ENCODE peak calls at places on chromosomes 3 and 15, in four cellular contexts. Y is IMR-90, Q is mesendoderm, E is H1. F is an unnamed sample.

GRCh38 chr3:111269782-111270181 is 198.2 kb downstream of the NECTIN3 start:
- DNase-seq in Q (no peak), Y (no peak), E (no peak), F (no peak)

GRCh38 chr3:13451301-13451673 is 28.8 kb upstream of the HDAC11 start:
- DNase-seq in Y (peak), Q (no peak), E (no peak), F (peak)

GRCh38 chr15:67945951-67946700 is 106.3 kb upstream of the RNU6-1 start:
- DNase-seq in Y (peak), E (peak), Q (peak), F (peak)

GRCh38 chr15:62886431-62887071 is 156.0 kb upstream of the TPM1 start:
- DNase-seq in Y (peak), E (no peak), Q (peak), F (peak)

GRCh38 chr3:76552653-76553052 is 487.2 kb upstream of the ROBO2 start:
- DNase-seq in E (no peak), Y (peak), Q (no peak), F (no peak)

GRCh38 chr15:31465083-31465955 is 138.7 kb downstream of the KLF13 start:
- DNase-seq in Y (no peak), Q (no peak), E (no peak), F (peak)

GRCh38 chr3:111862974-111863373 is 3.9 kb downstream of the PHLDB2 start:
- DNase-seq in Q (no peak), Y (no peak), E (no peak), F (no peak)

GRCh38 chr15:46411900-46412299 is 777.1 kb downstream of the SQOR start:
- DNase-seq in Q (no peak), E (no peak), Y (no peak), F (no peak)

GRCh38 chr3:72448375-72448823 is 399.8 kb downstream of the SHQ1 start:
- DNase-seq in Y (no peak), E (no peak), Q (no peak), F (no peak)

GRCh38 chr3:155185623-155186022 is 105.5 kb downstream of the MME start:
- DNase-seq in E (no peak), Y (peak), Q (peak), F (peak)

GRCh38 chr3:38646630-38647029 is 2.9 kb downstream of the SCN5A start:
- DNase-seq in Q (peak), E (no peak), Y (peak), F (peak)

GRCh38 chr15:49627407-49627877 is 6.6 kb downstream of the DTWD1 start:
- DNase-seq in Q (no peak), Y (peak), E (no peak), F (no peak)

GRCh38 chr3:127738192-127738840 is 65.6 kb downstream of the ABTB1 start:
- DNase-seq in E (no peak), Y (peak), Q (peak), F (no peak)

GRCh38 chr3:188659444-188660100 is 505.6 kb downstream of the LPP start:
- DNase-seq in Q (no peak), Y (no peak), E (no peak), F (no peak)

GRCh38 chr15:55394694-55395093 is 13.5 kb downstream of the CCPG1 start:
- DNase-seq in E (no peak), Y (peak), Q (no peak), F (no peak)

GRCh38 chr3:57556459-57557087 is 499 bp downstream of the PDE12 start:
- DNase-seq in Q (no peak), Y (no peak), E (no peak), F (no peak)

GRCh38 chr3:28617821-28618220 is 269.2 kb upstream of the AZI2 start:
- DNase-seq in Y (no peak), E (no peak), Q (no peak), F (no peak)

GRCh38 chr3:157460253-157460652 is 23.6 kb downstream of the PTX3 start:
- DNase-seq in Q (no peak), Y (peak), E (no peak), F (no peak)

GRCh38 chr3:159911011-159911663 is 77.5 kb upstream of the IL12A start:
- DNase-seq in E (no peak), Y (no peak), Q (no peak), F (no peak)

DNA sequence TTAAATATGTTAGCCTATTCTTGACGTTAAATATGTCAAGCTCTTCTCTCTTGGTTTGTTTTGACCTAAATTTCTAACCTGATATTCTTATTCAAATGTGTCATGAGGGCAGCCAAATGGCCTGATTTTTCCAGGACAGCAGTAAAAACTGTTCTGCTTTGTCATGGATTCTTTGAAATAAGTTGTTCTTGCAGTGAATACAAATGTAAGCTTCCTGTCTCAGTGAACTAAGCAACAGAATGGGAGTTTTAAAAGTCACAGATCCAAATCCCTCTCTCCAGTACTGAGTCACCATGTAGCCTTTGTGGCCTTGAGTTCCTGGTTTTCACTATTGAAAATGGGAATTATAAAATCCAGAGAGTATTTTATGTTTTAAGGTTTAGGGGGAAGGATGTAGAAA is 301.8 kb downstream of the NLGN1 start:
- DNase-seq in Y (no peak), Q (no peak), E (no peak), F (no peak)
- H4K5ac ChIP-seq in Y (no peak), Q (no peak), E (no peak), F (no peak)

DNA sequence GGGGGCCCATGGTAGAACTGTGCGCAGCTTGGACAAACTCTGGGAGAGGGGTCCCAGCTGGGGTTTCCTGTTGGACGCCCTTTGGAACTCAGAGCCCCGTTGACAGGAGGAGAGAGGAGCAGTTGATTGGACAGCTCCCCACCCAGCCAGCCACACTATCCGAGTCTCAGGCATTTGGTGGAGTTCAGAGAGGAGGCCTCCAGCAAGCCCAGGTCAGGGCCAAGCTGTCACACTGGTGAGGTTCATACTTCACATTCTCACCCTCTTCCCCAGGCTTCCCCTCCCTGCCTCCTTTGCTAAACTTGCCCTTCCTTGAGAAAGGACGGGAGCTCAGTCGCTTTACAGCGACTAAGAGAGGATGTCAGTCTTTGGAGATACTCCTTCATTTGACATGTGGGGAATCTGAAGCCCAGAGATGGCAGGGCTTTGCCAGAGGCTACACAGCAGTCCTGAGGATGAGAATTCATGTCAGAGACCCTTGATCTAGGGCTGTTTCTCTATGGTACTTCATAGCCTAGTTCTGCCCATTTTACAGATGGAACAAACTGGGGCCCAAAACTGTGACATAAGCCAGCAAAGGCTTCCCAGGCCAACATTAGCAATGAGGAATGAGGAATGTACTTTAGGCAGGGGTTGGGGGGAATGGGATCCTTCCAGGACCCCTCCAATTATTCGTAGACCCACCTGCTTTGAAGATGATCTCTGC is 142.2 kb downstream of the SMAD6 start:
- DNase-seq in E (no peak), Y (no peak), Q (peak), F (no peak)
- H3K4me2 ChIP-seq in E (no peak), Y (no peak), Q (no peak), F (no peak)

GRCh38 chr3:15217841-15218267 is 11.8 kb downstream of the CAPN7 start:
- DNase-seq in E (no peak), Q (no peak), Y (no peak), F (no peak)

GRCh38 chr3:15220056-15220455 is 14.0 kb downstream of the CAPN7 start:
- DNase-seq in Y (no peak), Q (no peak), E (no peak), F (no peak)

GRCh38 chr3:15221574-15222217 is 15.7 kb downstream of the CAPN7 start:
- DNase-seq in E (no peak), Y (no peak), Q (no peak), F (no peak)

GRCh38 chr3:15218689-15219088 is 12.6 kb downstream of the CAPN7 start:
- DNase-seq in E (no peak), Q (no peak), Y (no peak), F (no peak)

DNA sequence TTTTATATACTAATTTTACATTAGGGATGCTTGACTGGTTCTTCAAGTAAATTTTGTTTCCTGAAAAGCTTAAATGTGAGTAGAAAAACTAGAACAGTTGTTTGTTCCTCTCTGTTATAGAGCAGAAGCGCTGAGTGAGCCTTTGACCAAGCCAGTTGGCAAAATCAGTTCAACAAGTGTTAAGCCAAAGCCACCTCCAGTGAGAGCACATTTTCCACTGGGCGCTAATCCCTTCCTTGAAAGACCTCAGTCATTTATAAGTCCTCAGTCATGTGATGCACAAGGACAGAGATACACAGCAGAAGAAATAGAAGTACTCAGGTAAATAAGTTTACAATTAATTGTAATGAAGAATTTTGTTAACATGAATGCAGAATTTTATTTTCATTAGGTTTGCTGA is 14.6 kb downstream of the CAPN7 start:
- DNase-seq in E (no peak), Q (no peak), Y (no peak), F (no peak)
- H4K5ac ChIP-seq in E (no peak), Q (no peak), Y (no peak), F (no peak)

GRCh38 chr3:19931180-19931692 is 2.8 kb downstream of the EFHB start:
- DNase-seq in E (no peak), Q (no peak), Y (no peak), F (no peak)
- H3K4me2 ChIP-seq in E (no peak), Q (no peak), Y (no peak), F (no peak)

GRCh38 chr3:194484614-194485013 is 2.2 kb downstream of the ATP13A3 start:
- DNase-seq in E (no peak), Q (no peak), Y (no peak), F (no peak)

GRCh38 chr3:194481525-194482195 is 5.1 kb downstream of the ATP13A3 start:
- DNase-seq in Q (no peak), Y (no peak), E (no peak), F (no peak)

GRCh38 chr3:194482196-194482593 is 4.6 kb downstream of the ATP13A3 start:
- DNase-seq in E (no peak), Y (no peak), Q (no peak), F (no peak)

GRCh38 chr3:194483850-194484249 is 3.0 kb downstream of the ATP13A3 start:
- DNase-seq in E (no peak), Q (no peak), Y (no peak), F (no peak)

DNA sequence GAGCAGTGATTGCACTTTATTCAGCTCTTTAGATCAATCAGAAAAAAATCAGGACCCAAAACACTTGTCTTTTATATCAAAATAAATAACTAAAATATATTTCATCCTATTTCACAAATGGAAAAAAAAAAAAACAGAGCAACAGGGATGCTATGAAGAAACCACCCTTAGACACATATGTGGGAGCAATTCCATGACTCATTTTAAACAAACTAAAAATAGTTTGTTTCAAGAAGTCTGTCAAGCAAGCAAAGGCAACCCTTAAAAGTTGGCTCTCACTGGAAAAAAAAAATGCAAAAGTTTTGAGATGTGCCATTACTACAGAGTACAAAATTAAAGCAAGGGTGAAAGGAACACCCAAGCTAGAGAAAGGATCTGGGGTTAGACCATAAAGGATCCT is 5.7 kb downstream of the ATP13A3 start:
- DNase-seq in Y (peak), E (no peak), Q (no peak), F (no peak)
- H4K5ac ChIP-seq in Y (no peak), E (no peak), Q (no peak), F (no peak)

DNA sequence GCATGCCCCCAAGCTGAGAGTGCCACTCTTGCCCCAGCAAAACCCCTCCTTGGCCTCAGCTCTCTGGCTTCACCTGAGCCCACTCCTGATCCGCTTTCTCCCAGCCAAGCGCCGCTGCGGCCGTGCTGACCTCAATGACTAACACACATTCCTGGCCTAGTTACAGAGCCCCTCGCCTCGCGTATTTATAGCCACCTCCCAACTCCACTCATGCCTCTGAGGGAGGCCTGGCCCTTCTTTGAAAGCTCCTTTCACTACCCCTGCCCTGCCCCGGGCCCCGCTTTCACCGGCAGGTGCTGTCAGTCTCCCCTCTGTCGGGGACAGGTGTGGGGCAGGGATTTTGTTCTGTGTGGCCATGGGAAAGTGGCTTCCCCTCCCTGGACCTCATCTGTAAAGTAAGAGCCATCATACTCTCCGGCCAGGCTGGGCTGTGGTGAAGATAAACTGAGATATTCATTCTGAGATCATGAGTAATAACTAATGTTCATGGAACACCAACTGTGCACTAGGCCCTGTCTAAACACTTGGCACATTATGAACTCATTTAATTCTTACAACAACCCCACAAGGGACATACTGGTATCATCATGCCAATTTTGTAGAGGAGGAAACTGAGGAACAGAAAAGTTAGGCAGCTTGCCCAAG is 13.2 kb upstream of the ATP2B2 start:
- DNase-seq in E (no peak), Q (no peak), Y (peak), F (peak)
- H3K4me2 ChIP-seq in E (no peak), Q (no peak), Y (no peak), F (no peak)

GRCh38 chr3:149449100-149449654 is 25.3 kb upstream of the TM4SF4 start:
- DNase-seq in Q (no peak), E (no peak), Y (no peak), F (no peak)

GRCh38 chr3:149449799-149450198 is 24.7 kb upstream of the TM4SF4 start:
- DNase-seq in E (no peak), Y (peak), Q (peak), F (no peak)

GRCh38 chr3:149452036-149452435 is 22.5 kb upstream of the TM4SF4 start:
- DNase-seq in E (no peak), Q (no peak), Y (no peak), F (no peak)

GRCh38 chr3:149450281-149450680 is 24.2 kb upstream of the TM4SF4 start:
- DNase-seq in E (no peak), Y (peak), Q (no peak), F (no peak)

DNA sequence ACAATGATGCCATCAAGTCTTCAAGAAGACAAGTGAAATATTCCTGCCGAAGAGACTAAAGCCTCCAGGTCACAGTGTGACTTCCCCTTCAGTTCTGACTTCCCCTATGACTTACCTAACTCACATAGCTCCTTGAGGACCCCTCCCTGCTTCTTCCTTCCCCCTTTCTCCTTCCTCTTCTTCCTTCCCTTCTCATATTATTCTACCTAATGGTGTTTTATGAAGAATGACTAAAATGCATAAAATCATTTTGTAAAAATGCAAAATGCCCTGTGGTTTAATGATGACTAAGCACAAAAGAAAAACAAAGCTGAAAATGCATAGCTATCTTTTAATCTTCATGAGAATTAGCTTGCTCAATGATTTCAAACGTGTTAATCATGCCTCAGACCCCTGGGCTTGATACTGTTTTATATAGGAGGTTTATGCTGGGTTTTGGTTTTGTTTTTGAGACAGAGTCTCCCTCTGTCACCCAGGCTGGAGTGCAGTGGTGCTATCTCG is 26.1 kb upstream of the TM4SF4 start:
- DNase-seq in E (no peak), Y (peak), Q (no peak), F (no peak)
- H4K5ac ChIP-seq in E (no peak), Y (peak), Q (no peak), F (no peak)

DNA sequence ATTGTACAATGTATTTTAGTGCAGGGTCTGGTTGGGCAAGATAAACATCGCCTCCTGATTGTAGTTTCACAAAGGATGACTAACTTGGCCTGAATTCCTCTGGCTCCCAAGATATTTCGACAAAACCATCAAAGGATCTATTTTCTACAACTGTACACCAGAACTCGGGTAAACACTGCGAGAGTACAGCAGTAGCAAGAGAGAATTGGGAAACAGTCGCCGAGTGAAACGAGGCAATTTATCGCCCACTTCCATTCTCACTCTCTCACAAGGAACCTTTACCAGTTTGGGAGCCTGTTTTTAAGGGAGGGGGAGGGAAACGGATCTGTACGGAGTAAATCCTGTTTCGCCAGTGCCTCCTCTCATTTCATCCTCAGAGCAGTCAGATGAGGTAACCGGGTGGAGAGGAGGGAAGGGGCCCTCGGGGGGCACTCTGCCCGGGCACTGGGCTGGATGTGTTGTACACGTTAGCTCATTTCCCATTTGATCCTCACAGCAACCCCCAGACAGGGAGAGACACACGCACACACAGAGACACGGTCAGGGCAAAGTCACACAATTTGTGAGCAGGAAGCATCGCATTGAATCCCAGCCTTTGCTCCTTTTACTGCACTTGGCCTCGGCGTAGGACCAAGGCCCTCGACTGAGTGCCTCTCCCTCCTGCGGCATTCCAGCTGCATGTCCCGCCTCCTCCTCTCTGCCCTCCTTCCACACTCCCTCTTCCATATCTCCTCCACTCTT is 120.1 kb downstream of the LIPC start:
- DNase-seq in Y (peak), Q (peak), E (no peak), F (no peak)
- H3K4me2 ChIP-seq in Y (peak), Q (no peak), E (no peak), F (no peak)

DNA sequence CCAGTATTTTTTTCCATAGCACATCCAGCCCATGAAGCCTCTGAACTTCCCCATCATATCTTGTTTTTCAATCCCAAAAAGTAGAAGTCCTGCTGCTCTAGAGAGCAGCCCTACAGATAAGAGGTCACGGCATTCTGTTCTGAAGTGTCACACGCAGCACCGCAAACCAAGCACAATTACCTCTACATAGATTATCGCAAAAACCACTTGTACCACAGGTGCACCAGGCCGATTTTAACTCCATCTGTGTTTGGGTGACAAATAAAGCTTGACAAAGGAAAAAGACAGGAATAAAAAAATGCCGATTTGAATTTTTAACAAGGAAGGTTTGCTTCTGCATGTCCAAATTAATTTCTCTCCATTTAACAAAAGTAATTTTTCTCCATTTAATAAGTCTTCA is 113.7 kb downstream of the MYO5A start:
- DNase-seq in Y (no peak), Q (peak), E (no peak), F (no peak)
- H4K5ac ChIP-seq in Y (no peak), Q (no peak), E (no peak), F (no peak)

F was measured in H9.